ENCODE peak calls at places on chromosomes 1 and 21, in five cellular contexts. E, H, Z, B and O are unnamed samples.

GRCh38 chr1:204735042-204735441 is 49.5 kb upstream of the LRRN2 start:
- DNase-seq in B (no peak), E (no peak), Z (no peak), H (no peak), O (no peak)

GRCh38 chr1:201503397-201504176 is 3.3 kb downstream of the CSRP1 start:
- DNase-seq in E (no peak), H (peak), Z (peak), B (peak), O (peak)

GRCh38 chr1:41707793-41708192 is 210.9 kb downstream of the HIVEP3 start:
- DNase-seq in H (no peak), E (no peak), Z (no peak), B (no peak), O (no peak)

GRCh38 chr1:92973203-92973907 is 12.1 kb upstream of the DIPK1A start:
- DNase-seq in E (no peak), Z (no peak), H (no peak), B (no peak), O (peak)

GRCh38 chr21:31351973-31352372 is 7.9 kb upstream of the TIAM1 start:
- DNase-seq in Z (no peak), B (no peak), E (no peak), H (no peak), O (peak)

GRCh38 chr1:96971849-96972602 is 250.4 kb downstream of the PTBP2 start:
- DNase-seq in Z (no peak), E (no peak), B (no peak), H (peak), O (no peak)

GRCh38 chr1:27719286-27720251 is 6.2 kb upstream of the FAM76A start:
- DNase-seq in H (peak), B (no peak), E (no peak), Z (no peak), O (peak)

GRCh38 chr1:228502522-228502921 is 15.3 kb downstream of the RNF187 start:
- DNase-seq in B (no peak), E (no peak), Z (no peak), H (no peak), O (no peak)

GRCh38 chr1:177346960-177347359 is 176.2 kb downstream of the BRINP2 start:
- DNase-seq in Z (no peak), E (no peak), B (peak), H (no peak), O (no peak)

GRCh38 chr1:55250399-55251075 is 35.4 kb upstream of the USP24 start:
- DNase-seq in E (no peak), B (no peak), H (peak), Z (no peak), O (peak)

GRCh38 chr1:170539154-170539553 is 7.2 kb downstream of the GORAB start:
- DNase-seq in E (no peak), B (no peak), H (no peak), Z (no peak), O (no peak)

GRCh38 chr1:243343970-243344749 is 88.3 kb downstream of the SDCCAG8 start:
- DNase-seq in E (no peak), Z (peak), H (peak), B (no peak), O (peak)

GRCh38 chr1:225871374-225872074 is 10.7 kb downstream of the TMEM63A start:
- DNase-seq in B (no peak), Z (peak), H (no peak), E (no peak), O (peak)

GRCh38 chr1:178411756-178412399 is 84.9 kb downstream of the CLEC20A start:
- DNase-seq in B (no peak), Z (no peak), E (no peak), H (no peak), O (no peak)

GRCh38 chr1:191290441-191290840 is 812.8 kb upstream of the BRINP3 start:
- DNase-seq in B (no peak), H (no peak), Z (peak), E (no peak), O (no peak)

GRCh38 chr1:1867164-1867563 is 23.7 kb downstream of the GNB1 start:
- DNase-seq in B (no peak), Z (no peak), H (no peak), E (no peak), O (no peak)

GRCh38 chr1:73273886-73274285 is 924.1 kb downstream of the LRRIQ3 start:
- DNase-seq in B (no peak), Z (no peak), E (no peak), H (no peak), O (no peak)

GRCh38 chr1:212072047-212072446 is 36.5 kb downstream of the DTL start:
- DNase-seq in H (no peak), Z (no peak), B (no peak), E (no peak), O (no peak)

GRCh38 chr1:14661220-14661619 is 62.7 kb downstream of the KAZN start:
- DNase-seq in H (peak), B (no peak), Z (no peak), E (no peak), O (peak)

GRCh38 chr1:30777906-30778155 is 20.3 kb upstream of the LAPTM5 start:
- DNase-seq in Z (no peak), E (no peak), H (no peak), B (no peak), O (no peak)

GRCh38 chr1:54298284-54299033 is 98.5 kb downstream of the MRPL37 start:
- DNase-seq in H (no peak), E (no peak), Z (peak), B (no peak), O (no peak)

GRCh38 chr1:94121411-94121821 is 468 bp upstream of the ABCA4 start:
- DNase-seq in Z (no peak), E (no peak), B (no peak), H (no peak), O (no peak)

GRCh38 chr1:70627910-70628309 is 216.8 kb downstream of the CTH start:
- DNase-seq in H (peak), B (no peak), Z (peak), E (no peak), O (peak)

GRCh38 chr1:119635801-119636390 is 12.2 kb downstream of the ZNF697 start:
- DNase-seq in B (no peak), Z (no peak), H (peak), E (no peak), O (peak)

GRCh38 chr1:13917607-13918006 is 217.6 kb downstream of the PRDM2 start:
- DNase-seq in B (no peak), Z (no peak), H (no peak), E (no peak), O (no peak)

GRCh38 chr1:21670059-21670881 is 1.1 kb upstream of the RAP1GAP start:
- DNase-seq in E (peak), B (no peak), Z (no peak), H (peak), O (peak)

GRCh38 chr1:2314297-2314802 is 77.0 kb downstream of the MORN1 start:
- DNase-seq in E (no peak), Z (peak), H (peak), B (peak), O (peak)

GRCh38 chr1:214002472-214002871 is 14.7 kb downstream of the PROX1 start:
- DNase-seq in H (peak), B (no peak), Z (peak), E (no peak), O (peak)

GRCh38 chr1:41891403-41891896 is 27.3 kb downstream of the HIVEP3 start:
- DNase-seq in E (peak), H (no peak), Z (no peak), B (no peak), O (peak)